ENCODE peak calls at places on chromosome 15, in seven cellular contexts. Y, V, N, T, L, B and K are unnamed samples.

GRCh38 chr15:24954783-24955548 is at the start of the genes SNRPN and SNURF:
- DNase-seq in B (peak; percentile 80), N (peak; percentile 87), L (peak; percentile 86), V (peak; percentile 73), T (peak; percentile 76), Y (peak; percentile 74), K (peak; percentile 35)

GRCh38 chr15:61205427-61205826 is 23.7 kb downstream of the RORA start:
- DNase-seq in N (no peak), Y (no peak), L (no peak), V (no peak), T (no peak), B (peak; percentile 61), K (no peak)

GRCh38 chr15:92050220-92050898 is 196.9 kb downstream of the SLCO3A1 start:
- DNase-seq in N (no peak), T (no peak), Y (no peak), L (no peak), V (no peak), B (no peak), K (no peak)

GRCh38 chr15:90201150-90201943 is at the start of gene SEMA4B:
- DNase-seq in Y (peak; percentile 82), B (peak; percentile 40), N (peak; percentile 84), V (peak; percentile 65), L (peak; percentile 87), T (peak; percentile 87), K (no peak)

GRCh38 chr15:78997981-78998499 is 53.2 kb upstream of the CTSH start:
- DNase-seq in Y (no peak), V (no peak), L (no peak), N (no peak), T (no peak), B (no peak), K (no peak)

GRCh38 chr15:92012368-92012629 is 158.8 kb downstream of the SLCO3A1 start:
- DNase-seq in T (no peak), B (no peak), N (no peak), L (no peak), Y (no peak), V (no peak), K (no peak)

GRCh38 chr15:42068601-42069000 is 25.8 kb downstream of the PLA2G4D start:
- DNase-seq in T (no peak), N (peak; percentile 61), Y (no peak), L (no peak), V (no peak), B (no peak), K (no peak)

GRCh38 chr15:44536298-44536961 is 517 bp upstream of the EIF3J start:
- DNase-seq in L (peak; percentile 88), N (peak; percentile 93), T (peak; percentile 90), B (peak; percentile 72), Y (peak; percentile 90), V (no peak), K (peak; percentile 51)

GRCh38 chr15:72060687-72061250 is 57.2 kb downstream of the MYO9A start:
- DNase-seq in N (no peak), T (no peak), B (no peak), V (no peak), Y (no peak), L (no peak), K (no peak)

GRCh38 chr15:28937271-28937670 is 51.5 kb downstream of the APBA2 start:
- DNase-seq in B (no peak), L (no peak), Y (no peak), N (no peak), T (no peak), V (no peak), K (no peak)

GRCh38 chr15:33453761-33454160 is 143.0 kb downstream of the RYR3 start:
- DNase-seq in Y (no peak), V (no peak), T (no peak), N (no peak), B (no peak), L (no peak), K (no peak)

GRCh38 chr15:85941186-85941855 is 138.3 kb upstream of the AGBL1 start:
- DNase-seq in B (peak; percentile 1), Y (peak; percentile 31), L (no peak), V (no peak), N (no peak), T (no peak), K (no peak)

GRCh38 chr15:34753236-34753894 is 1.4 kb downstream of the GJD2 start:
- DNase-seq in N (no peak), B (peak; percentile 63), T (no peak), L (no peak), V (no peak), Y (peak; percentile 16), K (no peak)

GRCh38 chr15:57746752-57747151 is 40.2 kb downstream of the POLR2M start:
- DNase-seq in L (no peak), V (no peak), B (peak; percentile 8), N (no peak), T (no peak), Y (no peak), K (no peak)

GRCh38 chr15:57740048-57740447 is 33.5 kb downstream of the POLR2M start:
- DNase-seq in T (no peak), L (no peak), B (no peak), Y (no peak), V (no peak), N (no peak), K (no peak)

GRCh38 chr15:57741089-57741488 is 34.6 kb downstream of the POLR2M start:
- DNase-seq in T (no peak), Y (no peak), N (no peak), B (no peak), V (no peak), L (no peak), K (no peak)

GRCh38 chr15:57747206-57747605 is 40.7 kb downstream of the POLR2M start:
- DNase-seq in V (no peak), Y (peak; percentile 7), T (peak; percentile 14), N (no peak), L (no peak), B (peak; percentile 64), K (no peak)

DNA sequence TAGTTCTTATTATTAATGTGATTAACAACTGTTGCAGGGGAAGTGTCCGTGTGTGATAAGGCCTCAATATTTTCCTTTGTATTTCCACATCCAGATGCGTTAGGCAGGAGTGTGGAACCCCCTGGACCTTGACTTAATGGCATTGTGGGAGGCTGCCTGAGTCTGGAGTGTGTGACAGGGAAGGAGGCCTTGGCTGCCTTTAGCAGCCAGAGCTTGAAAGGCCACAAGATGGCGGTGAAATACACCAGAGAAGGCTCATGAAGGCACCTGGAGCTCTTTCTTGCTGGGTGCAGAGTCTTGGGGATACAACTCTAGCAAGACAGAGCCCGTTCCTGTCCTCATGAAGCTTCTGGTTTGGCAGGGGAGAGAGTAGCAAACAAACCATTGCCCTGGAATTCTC is 36.9 kb downstream of the POLR2M start:
- DNase-seq in N (no peak), V (no peak), L (no peak), T (no peak), Y (no peak), B (peak; percentile 25), K (no peak)
- TF ChIP-seq CTCF in N (no peak), V (no peak), L (no peak), T (no peak), Y (no peak), B (peak; percentile 40), K (no peak)

GRCh38 chr15:98850991-98851776 is 156.4 kb downstream of the PGPEP1L start:
- DNase-seq in T (peak; percentile 82), V (peak; percentile 75), N (peak; percentile 86), L (peak; percentile 84), B (peak; percentile 83), Y (peak; percentile 77), K (no peak)
- TF ChIP-seq CTCF in T (peak; percentile 73), V (peak; percentile 68), N (peak; percentile 79), L (peak; percentile 58), B (peak; percentile 93), Y (peak; percentile 82), K (no peak)

GRCh38 chr15:58058729-58059128 is 6.8 kb downstream of the ALDH1A2 start:
- DNase-seq in Y (no peak), T (no peak), V (no peak), B (no peak), L (no peak), N (no peak), K (no peak)

GRCh38 chr15:58053236-58054153 is 12.0 kb downstream of the ALDH1A2 start:
- DNase-seq in L (no peak), T (no peak), Y (no peak), N (no peak), V (no peak), B (no peak), K (no peak)

GRCh38 chr15:58057559-58057958 is 8.0 kb downstream of the ALDH1A2 start:
- DNase-seq in Y (no peak), T (no peak), L (no peak), V (no peak), N (no peak), B (no peak), K (no peak)

GRCh38 chr15:58058068-58058467 is 7.4 kb downstream of the ALDH1A2 start:
- DNase-seq in B (no peak), V (no peak), Y (no peak), N (no peak), T (no peak), L (no peak), K (no peak)

GRCh38 chr15:58056015-58056414 is 9.5 kb downstream of the ALDH1A2 start:
- DNase-seq in B (no peak), T (no peak), L (no peak), V (no peak), N (no peak), Y (no peak), K (no peak)
- TF ChIP-seq CTCF in B (peak; percentile 46), T (no peak), L (peak; percentile 41), V (no peak), N (no peak), Y (peak; percentile 6), K (no peak)

DNA sequence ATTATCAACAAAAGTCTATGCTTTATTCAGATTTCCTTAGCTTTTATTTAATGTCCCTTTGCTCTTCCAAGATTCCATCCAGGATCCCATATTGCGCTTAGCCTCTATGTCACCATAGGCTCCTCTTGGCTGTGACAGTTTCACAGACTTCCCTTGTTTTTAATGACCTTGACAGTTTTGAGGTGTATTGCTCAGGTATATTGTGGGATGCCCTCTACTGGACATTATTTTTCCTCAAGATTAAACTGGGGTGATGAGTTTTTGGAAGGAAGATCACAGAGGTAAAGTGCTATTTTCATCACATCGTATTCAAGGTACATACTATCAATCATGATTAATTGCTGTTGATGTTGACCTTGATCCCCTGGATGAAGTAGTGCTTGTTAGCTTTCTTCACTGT is 99.1 kb upstream of the SMAD3 start:
- DNase-seq in N (no peak), L (no peak), V (no peak), B (no peak), Y (no peak), T (no peak), K (no peak)
- TF ChIP-seq CTCF in N (no peak), L (no peak), V (no peak), B (peak; percentile 41), Y (peak; percentile 29), T (no peak), K (no peak)

DNA sequence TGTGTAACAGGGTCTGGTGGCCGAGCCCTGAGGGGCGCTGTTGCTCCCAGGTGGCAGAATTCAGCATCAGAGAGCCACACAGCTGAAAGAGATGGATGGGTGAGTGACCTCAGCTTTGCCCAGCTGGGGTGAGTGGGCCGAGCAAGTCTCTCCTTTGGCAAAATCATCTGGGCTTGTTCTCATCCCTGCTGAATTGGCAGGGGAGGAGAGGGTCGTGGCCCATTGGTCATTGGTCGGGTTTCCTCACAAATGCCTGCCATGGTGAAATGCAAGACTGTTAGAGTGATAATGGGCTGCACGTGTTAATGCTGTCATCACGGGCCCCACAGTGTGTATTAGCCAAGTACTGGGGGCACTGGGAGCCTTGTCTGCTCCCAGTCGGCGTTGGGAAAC is 15.9 kb downstream of the ABHD2 start:
- DNase-seq in L (no peak), B (peak; percentile 69), V (no peak), Y (no peak), T (no peak), N (peak; percentile 70), K (no peak)
- TF ChIP-seq CTCF in L (no peak), B (no peak), V (no peak), Y (no peak), T (no peak), N (no peak), K (no peak)

GRCh38 chr15:93515256-93516044 is 426.4 kb upstream of the RGMA start:
- DNase-seq in T (no peak), V (no peak), N (no peak), Y (peak; percentile 17), B (no peak), L (no peak), K (no peak)
- TF ChIP-seq CTCF in T (no peak), V (no peak), N (no peak), Y (no peak), B (no peak), L (no peak), K (no peak)